ENCODE peak calls at places on chromosomes 16 and 17, in six cellular contexts. Y is heart left ventricle; X is fibroblast of lung; C is CD8-positive, alpha-beta T cell; S is progenitor cell of endocrine pancreas; F is colonic mucosa. R is an unnamed sample.

GRCh38 chr17:50559674-50560184 is 786 bp upstream of the CACNA1G start:
- DNase-seq in Y (no peak), X (peak), C (no peak), S (no peak), F (peak), R (no peak)

GRCh38 chr16:69595127-69596036 is 29.6 kb downstream of the NFAT5 start:
- DNase-seq in Y (no peak), X (peak), C (no peak), S (no peak), F (no peak), R (no peak)

GRCh38 chr17:68580236-68580903 is 20.8 kb downstream of the FAM20A start:
- DNase-seq in Y (peak), X (peak), C (no peak), S (no peak), F (no peak), R (no peak)

GRCh38 chr16:15434425-15435215 is at the start of gene BMERB1:
- DNase-seq in Y (peak), X (peak), C (peak), S (peak), F (peak), R (peak)

GRCh38 chr16:83675136-83675535 is 132.6 kb upstream of the HSBP1 start:
- DNase-seq in Y (no peak), X (no peak), C (no peak), S (no peak), F (no peak), R (no peak)

GRCh38 chr17:65537845-65538678 is 23.4 kb downstream of the AXIN2 start:
- DNase-seq in Y (no peak), X (no peak), C (no peak), S (no peak), F (no peak), R (no peak)

GRCh38 chr17:78973196-78973595 is 6.5 kb downstream of the LGALS3BP start:
- DNase-seq in Y (no peak), X (no peak), C (no peak), S (no peak), F (no peak), R (no peak)

GRCh38 chr17:72297326-72298115 is 176.7 kb downstream of the SOX9 start:
- DNase-seq in Y (no peak), X (peak), C (no peak), S (no peak), F (no peak), R (no peak)

GRCh38 chr17:73030501-73030911 is 62.0 kb downstream of the SLC39A11 start:
- DNase-seq in Y (no peak), X (peak), C (no peak), S (no peak), F (peak), R (no peak)

GRCh38 chr17:8680850-8681174 is 50.3 kb upstream of the MYH10 start:
- DNase-seq in Y (peak), X (no peak), C (no peak), S (no peak), F (no peak), R (no peak)

GRCh38 chr17:15446036-15446435 is 21.4 kb downstream of the CDRT4 start:
- DNase-seq in Y (no peak), X (no peak), C (no peak), S (no peak), F (no peak), R (no peak)

GRCh38 chr16:65884018-65884417 is 482.5 kb upstream of the CDH5 start:
- DNase-seq in Y (no peak), X (no peak), C (no peak), S (no peak), F (no peak), R (no peak)

GRCh38 chr16:11674818-11675560 is 6.7 kb downstream of the SNN start:
- DNase-seq in Y (no peak), X (peak), C (no peak), S (no peak), F (no peak), R (no peak)

GRCh38 chr17:46888727-46889126 is 34.2 kb upstream of the GOSR2 start:
- DNase-seq in Y (no peak), X (no peak), C (no peak), S (no peak), F (no peak), R (no peak)

GRCh38 chr17:9513266-9513665 is 62.4 kb downstream of the STX8 start:
- DNase-seq in Y (no peak), X (no peak), C (no peak), S (no peak), F (no peak), R (no peak)

GRCh38 chr17:66655861-66656260 is 179.1 kb upstream of the CACNG5 start:
- DNase-seq in Y (no peak), X (no peak), C (no peak), S (no peak), F (no peak), R (no peak)

GRCh38 chr17:29585080-29585751 is 4.2 kb downstream of the GIT1 start:
- DNase-seq in Y (peak), X (no peak), C (no peak), S (no peak), F (no peak), R (no peak)

GRCh38 chr17:17575360-17576251 is 15.9 kb downstream of the PEMT start:
- DNase-seq in Y (no peak), X (peak), C (no peak), S (no peak), F (no peak), R (no peak)

GRCh38 chr17:48012151-48012520 is 25.5 kb downstream of the COPZ2 start:
- DNase-seq in Y (peak), X (no peak), C (peak), S (no peak), F (no peak), R (peak)

GRCh38 chr16:15899538-15900100 is 11.2 kb upstream of the CEP20 start:
- DNase-seq in Y (no peak), X (peak), C (no peak), S (no peak), F (peak), R (no peak)

GRCh38 chr17:67253379-67253778 is 8.4 kb upstream of the HELZ start:
- DNase-seq in Y (no peak), X (peak), C (no peak), S (no peak), F (no peak), R (no peak)

GRCh38 chr16:24668481-24669001 is 60.9 kb upstream of the TNRC6A start:
- DNase-seq in Y (no peak), X (peak), C (no peak), S (no peak), F (no peak), R (no peak)

GRCh38 chr17:2093349-2093748 is 38.4 kb downstream of the HIC1 start:
- DNase-seq in Y (no peak), X (no peak), C (no peak), S (no peak), F (no peak), R (no peak)

GRCh38 chr16:56675685-56676210 is 6.1 kb downstream of the MT1H start:
- DNase-seq in Y (no peak), X (no peak), C (peak), S (no peak), F (no peak), R (no peak)

GRCh38 chr16:24825696-24826095 is 20.1 kb upstream of the SLC5A11 start:
- DNase-seq in Y (no peak), X (no peak), C (no peak), S (no peak), F (no peak), R (no peak)

GRCh38 chr17:40355804-40356758 is 8.5 kb downstream of the GJD3 start:
- DNase-seq in Y (peak), X (no peak), C (no peak), S (no peak), F (no peak), R (no peak)

GRCh38 chr16:24075929-24076716 is 180.0 kb upstream of the CACNG3 start:
- DNase-seq in Y (no peak), X (no peak), C (no peak), S (no peak), F (no peak), R (no peak)

DNA sequence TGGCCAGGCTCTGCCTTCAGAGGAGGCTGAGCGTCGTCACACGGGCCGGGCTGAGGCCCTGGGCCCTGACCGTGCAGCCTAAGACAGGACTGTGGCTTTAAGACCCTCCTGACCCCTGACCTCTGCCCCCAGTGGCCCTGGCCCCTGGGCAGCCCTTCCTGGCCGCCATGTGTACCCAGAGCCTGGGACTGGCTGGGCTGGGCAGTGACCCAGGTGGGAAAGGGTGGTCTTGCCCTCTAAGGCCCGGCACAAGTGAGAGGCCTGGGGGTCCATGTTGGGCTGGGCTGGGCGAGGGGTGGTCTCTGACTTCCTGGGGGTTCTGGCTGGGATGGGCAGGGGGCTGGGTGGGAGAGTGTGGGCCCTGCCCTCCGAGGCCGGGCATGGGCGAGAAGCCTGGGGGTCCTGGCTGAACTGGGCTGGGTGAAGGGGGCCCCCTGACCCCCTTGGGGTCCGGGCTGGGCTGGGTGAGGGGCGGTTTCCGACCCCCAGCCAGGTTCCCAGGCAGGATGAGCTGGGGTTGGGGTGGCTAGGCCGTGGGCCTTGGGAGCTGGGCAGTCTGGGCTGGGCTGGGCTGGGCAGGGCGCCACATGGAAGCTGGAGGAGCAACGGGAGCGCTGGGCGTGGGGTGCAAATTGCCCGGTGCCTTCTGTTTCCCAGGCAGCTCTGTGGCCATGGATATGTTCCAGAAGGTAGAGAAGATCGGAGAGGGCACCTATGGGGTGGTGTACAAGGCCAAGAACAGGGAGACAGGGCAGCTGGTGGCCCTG is at the start of gene CDK3:
- DNase-seq in Y (no peak), X (no peak), C (no peak), S (no peak), F (peak), R (no peak)
- TF ChIP-seq CTCF in Y (peak), X (no peak), C (no peak), S (peak), F (no peak), R (no peak)

GRCh38 chr17:58195518-58196123 is 3.1 kb downstream of the EPX start:
- DNase-seq in Y (no peak), X (no peak), C (no peak), S (no peak), F (no peak), R (no peak)

GRCh38 chr17:58196610-58197009 is 4.1 kb downstream of the EPX start:
- DNase-seq in Y (no peak), X (no peak), C (no peak), S (no peak), F (no peak), R (no peak)

GRCh38 chr17:58204796-58205195 is 12.3 kb downstream of the EPX start:
- DNase-seq in Y (no peak), X (no peak), C (no peak), S (no peak), F (no peak), R (no peak)

GRCh38 chr17:58202859-58203258 is 10.3 kb downstream of the EPX start:
- DNase-seq in Y (no peak), X (no peak), C (no peak), S (no peak), F (no peak), R (no peak)

DNA sequence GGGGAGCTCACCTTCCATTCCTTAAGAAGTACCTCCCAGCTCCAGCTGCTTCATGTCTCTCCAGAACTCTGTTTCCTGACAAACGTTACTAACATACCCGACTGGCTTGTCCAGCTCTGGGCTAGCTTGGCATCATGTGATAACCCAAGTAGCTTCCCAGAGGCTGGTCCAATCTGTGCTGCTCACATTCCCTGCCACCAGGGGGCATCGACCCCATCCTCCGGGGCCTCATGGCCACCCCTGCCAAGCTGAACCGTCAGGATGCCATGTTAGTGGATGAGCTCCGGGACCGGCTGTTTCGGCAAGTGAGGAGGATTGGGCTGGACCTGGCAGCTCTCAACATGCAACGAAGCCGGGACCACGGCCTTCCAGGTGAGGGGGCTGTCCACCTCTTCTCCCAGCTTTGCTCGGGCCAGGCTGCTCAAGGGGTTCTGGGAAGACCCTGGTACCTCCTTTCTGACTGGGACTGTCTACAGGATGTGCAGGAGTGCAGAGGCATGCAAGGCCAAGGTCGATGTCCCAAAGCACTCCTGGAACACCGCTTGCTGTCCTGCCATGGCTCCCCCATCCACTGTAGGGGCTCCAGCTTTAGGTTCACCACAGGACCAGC is 7.6 kb downstream of the EPX start:
- DNase-seq in Y (peak), X (peak), C (peak), S (peak), F (peak), R (peak)
- TF ChIP-seq CTCF in Y (peak), X (peak), C (peak), S (peak), F (peak), R (no peak)

GRCh38 chr17:60231234-60231633 is 81.5 kb downstream of the CA4 start:
- DNase-seq in Y (no peak), X (peak), C (no peak), S (no peak), F (no peak), R (no peak)
- TF ChIP-seq CTCF in Y (peak), X (peak), C (no peak), S (peak), F (peak), R (no peak)

GRCh38 chr17:36198831-36199465 is 2.4 kb upstream of the CCL3L1 start:
- DNase-seq in Y (no peak), X (no peak), C (peak), S (no peak), F (no peak), R (no peak)
- TF ChIP-seq CTCF in Y (no peak), X (no peak), C (no peak), S (no peak), F (no peak), R (no peak)

GRCh38 chr16:802914-803750 is 2.6 kb upstream of the GNG13 start:
- DNase-seq in Y (no peak), X (no peak), C (no peak), S (no peak), F (no peak), R (no peak)
- TF ChIP-seq CTCF in Y (no peak), X (no peak), C (no peak), S (no peak), F (no peak), R (no peak)

DNA sequence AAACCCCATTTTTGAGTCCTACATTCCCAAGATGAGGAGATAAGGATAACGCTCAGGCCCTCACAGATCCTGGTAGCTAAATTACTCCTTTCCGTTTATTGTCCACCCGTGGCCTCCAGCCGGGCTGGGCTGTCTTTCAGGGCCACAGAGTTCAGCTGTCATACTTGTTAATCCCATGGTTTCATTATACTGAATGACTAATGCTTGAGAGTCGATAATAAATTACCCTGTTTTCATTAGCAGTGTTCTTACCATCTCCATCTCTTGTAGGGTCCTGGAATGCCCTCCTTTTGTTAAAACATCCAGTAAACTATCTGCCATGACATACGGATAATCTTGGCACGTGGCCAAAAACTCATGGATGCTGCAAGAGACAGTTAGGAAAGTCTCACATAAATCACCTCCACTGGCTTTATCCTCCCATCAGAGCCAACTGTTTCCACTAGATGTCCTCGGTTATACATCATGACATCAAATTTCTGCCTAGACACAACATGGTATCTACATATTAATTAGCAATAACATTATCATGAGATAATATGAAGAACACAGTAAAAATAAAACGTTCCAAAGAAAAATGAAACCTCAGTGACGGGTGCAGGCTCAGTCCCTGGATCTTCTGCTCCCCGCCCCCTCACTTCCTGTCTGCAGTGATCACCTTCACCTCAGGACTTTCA is 45.3 kb downstream of the BRD7 start:
- DNase-seq in Y (peak), X (peak), C (no peak), S (no peak), F (no peak), R (no peak)
- TF ChIP-seq CTCF in Y (no peak), X (no peak), C (peak), S (peak), F (peak), R (no peak)

R was measured in activated B cell treated with CpG ODN at 0.5 μM for 24 hours.